ENCODE peak calls at places on chromosomes 11 and 22, in six cellular contexts. One of them, this sample, is unnamed.

GRCh38 chr11:44784438-44784760 is 57.6 kb downstream of the TSPAN18 start:
- DNase-seq in H9: no peak
- DNase-seq in IMR-90: no peak
- DNase-seq in H1: no peak
- DNase-seq in mesenchymal stem cell: no peak
- DNase-seq in trophoblast cell: no peak
- DNase-seq in this sample: no peak

GRCh38 chr11:104925850-104926249 is 27.6 kb upstream of the CASP12 start:
- DNase-seq in H9: no peak
- DNase-seq in IMR-90: no peak
- DNase-seq in H1: no peak
- DNase-seq in mesenchymal stem cell: no peak
- DNase-seq in trophoblast cell: no peak
- DNase-seq in this sample: no peak

GRCh38 chr11:125938418-125938817 is 7.4 kb upstream of the VSIG10L2 start:
- DNase-seq in H9: peak; percentile 29
- DNase-seq in IMR-90: no peak
- DNase-seq in H1: no peak
- DNase-seq in mesenchymal stem cell: no peak
- DNase-seq in trophoblast cell: no peak
- DNase-seq in this sample: no peak

GRCh38 chr22:36399473-36399780 is 11.7 kb upstream of the MYH9 start:
- DNase-seq in H9: no peak
- DNase-seq in IMR-90: no peak
- DNase-seq in H1: no peak
- DNase-seq in mesenchymal stem cell: no peak
- DNase-seq in trophoblast cell: no peak
- DNase-seq in this sample: no peak

GRCh38 chr11:79152511-79152910 is 288.3 kb downstream of the TENM4 start:
- DNase-seq in H9: no peak
- DNase-seq in IMR-90: no peak
- DNase-seq in H1: no peak
- DNase-seq in mesenchymal stem cell: no peak
- DNase-seq in trophoblast cell: no peak
- DNase-seq in this sample: no peak

GRCh38 chr11:47983464-47984397 is 3.4 kb downstream of the PTPRJ start:
- DNase-seq in H9: no peak
- DNase-seq in IMR-90: peak; percentile 73
- DNase-seq in H1: no peak
- DNase-seq in mesenchymal stem cell: peak; percentile 85
- DNase-seq in trophoblast cell: no peak
- DNase-seq in this sample: no peak

GRCh38 chr22:32142600-32142999 is 16.5 kb downstream of the C22orf42 start:
- DNase-seq in H9: no peak
- DNase-seq in IMR-90: no peak
- DNase-seq in H1: no peak
- DNase-seq in mesenchymal stem cell: no peak
- DNase-seq in trophoblast cell: no peak
- DNase-seq in this sample: no peak

GRCh38 chr22:30809086-30809485 is 114.4 kb downstream of the OSBP2 start:
- DNase-seq in H9: no peak
- DNase-seq in IMR-90: peak; percentile 70
- DNase-seq in H1: no peak
- DNase-seq in mesenchymal stem cell: no peak
- DNase-seq in trophoblast cell: no peak
- DNase-seq in this sample: no peak

GRCh38 chr22:36454916-36455570 is 26.4 kb downstream of the TXN2 start:
- DNase-seq in H9: peak; percentile 98
- DNase-seq in IMR-90: peak; percentile 84
- DNase-seq in H1: peak; percentile 91
- DNase-seq in mesenchymal stem cell: peak; percentile 86
- DNase-seq in trophoblast cell: peak; percentile 93
- DNase-seq in this sample: peak; percentile 89

GRCh38 chr22:27252282-27253049 is 549.1 kb downstream of the MN1 start:
- DNase-seq in H9: no peak
- DNase-seq in IMR-90: peak; percentile 78
- DNase-seq in H1: no peak
- DNase-seq in mesenchymal stem cell: peak; percentile 88
- DNase-seq in trophoblast cell: peak; percentile 90
- DNase-seq in this sample: no peak

GRCh38 chr11:118914178-118914918 is 11.4 kb downstream of the BCL9L start:
- DNase-seq in H9: peak; percentile 59
- DNase-seq in IMR-90: no peak
- DNase-seq in H1: no peak
- DNase-seq in mesenchymal stem cell: no peak
- DNase-seq in trophoblast cell: no peak
- DNase-seq in this sample: no peak

GRCh38 chr22:17199131-17199731 is 20.0 kb downstream of the ADA2 start:
- DNase-seq in H9: peak; percentile 85
- DNase-seq in IMR-90: peak; percentile 16
- DNase-seq in H1: peak; percentile 39
- DNase-seq in mesenchymal stem cell: peak; percentile 49
- DNase-seq in trophoblast cell: no peak
- DNase-seq in this sample: peak; percentile 64

GRCh38 chr22:30420401-30421178 is 5.0 kb upstream of the MTFP1 start:
- DNase-seq in H9: no peak
- DNase-seq in IMR-90: peak; percentile 90
- DNase-seq in H1: no peak
- DNase-seq in mesenchymal stem cell: peak; percentile 70
- DNase-seq in trophoblast cell: no peak
- DNase-seq in this sample: no peak

GRCh38 chr11:16605440-16605970 is 132.9 kb upstream of the C11orf58 start:
- DNase-seq in H9: peak; percentile 55
- DNase-seq in IMR-90: peak; percentile 44
- DNase-seq in H1: no peak
- DNase-seq in mesenchymal stem cell: peak; percentile 69
- DNase-seq in trophoblast cell: peak; percentile 7
- DNase-seq in this sample: peak; percentile 41

GRCh38 chr11:128409476-128409875 is 177.9 kb downstream of the ETS1 start:
- DNase-seq in H9: no peak
- DNase-seq in IMR-90: peak; percentile 94
- DNase-seq in H1: no peak
- DNase-seq in mesenchymal stem cell: no peak
- DNase-seq in trophoblast cell: no peak
- DNase-seq in this sample: no peak

GRCh38 chr11:100739636-100740035 is 52.5 kb downstream of the ARHGAP42 start:
- DNase-seq in H9: no peak
- DNase-seq in IMR-90: peak; percentile 90
- DNase-seq in H1: no peak
- DNase-seq in mesenchymal stem cell: peak; percentile 96
- DNase-seq in trophoblast cell: peak; percentile 51
- DNase-seq in this sample: no peak

GRCh38 chr11:65778431-65778900 is 2.3 kb downstream of the AP5B1 start:
- DNase-seq in H9: no peak
- DNase-seq in IMR-90: no peak
- DNase-seq in H1: no peak
- DNase-seq in mesenchymal stem cell: no peak
- DNase-seq in trophoblast cell: no peak
- DNase-seq in this sample: no peak

GRCh38 chr11:134565343-134565891 is 153.4 kb upstream of the B3GAT1 start:
- DNase-seq in H9: no peak
- DNase-seq in IMR-90: no peak
- DNase-seq in H1: no peak
- DNase-seq in mesenchymal stem cell: no peak
- DNase-seq in trophoblast cell: no peak
- DNase-seq in this sample: no peak

GRCh38 chr11:61158691-61159381 is 2.4 kb downstream of the VPS37C start:
- DNase-seq in H9: no peak
- DNase-seq in IMR-90: peak; percentile 89
- DNase-seq in H1: no peak
- DNase-seq in mesenchymal stem cell: peak; percentile 90
- DNase-seq in trophoblast cell: peak; percentile 45
- DNase-seq in this sample: no peak

GRCh38 chr11:118912742-118913410 is 12.8 kb downstream of the BCL9L start:
- DNase-seq in H9: no peak
- DNase-seq in IMR-90: peak; percentile 24
- DNase-seq in H1: no peak
- DNase-seq in mesenchymal stem cell: peak; percentile 74
- DNase-seq in trophoblast cell: peak; percentile 58
- DNase-seq in this sample: no peak

GRCh38 chr11:129849447-129850130 is 33.9 kb downstream of the TMEM45B start:
- DNase-seq in H9: no peak
- DNase-seq in IMR-90: no peak
- DNase-seq in H1: no peak
- DNase-seq in mesenchymal stem cell: no peak
- DNase-seq in trophoblast cell: peak; percentile 94
- DNase-seq in this sample: no peak

GRCh38 chr11:95095858-95096587 is 6.4 kb downstream of the ENDOD1 start:
- DNase-seq in H9: no peak
- DNase-seq in IMR-90: peak; percentile 53
- DNase-seq in H1: no peak
- DNase-seq in mesenchymal stem cell: peak; percentile 45
- DNase-seq in trophoblast cell: no peak
- DNase-seq in this sample: no peak

GRCh38 chr22:28230682-28231081 is 311.6 kb upstream of the PITPNB start:
- DNase-seq in H9: no peak
- DNase-seq in IMR-90: peak; percentile 18
- DNase-seq in H1: no peak
- DNase-seq in mesenchymal stem cell: no peak
- DNase-seq in trophoblast cell: no peak
- DNase-seq in this sample: no peak

DNA sequence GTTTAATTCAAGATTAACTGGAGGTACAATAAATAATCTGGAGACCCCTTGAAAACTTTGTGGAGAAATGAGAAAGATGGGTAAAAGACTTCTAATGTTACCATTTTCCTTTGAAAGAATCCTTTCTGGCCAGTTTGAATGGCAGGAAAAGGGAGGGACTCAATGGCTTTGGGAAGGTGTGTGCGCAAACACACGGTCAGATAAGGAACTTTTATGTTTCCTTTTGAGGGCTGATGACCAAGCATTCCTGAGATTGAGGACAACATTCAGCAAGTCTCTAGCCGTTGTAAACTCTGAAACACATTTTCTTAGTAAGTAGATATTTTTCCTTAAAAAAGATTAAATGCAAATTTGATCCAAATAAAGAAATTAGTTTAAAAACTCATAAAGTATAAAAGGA is 909.7 kb upstream of the TENM4 start:
- DNase-seq in H9: no peak
- DNase-seq in IMR-90: no peak
- DNase-seq in H1: no peak
- DNase-seq in mesenchymal stem cell: no peak
- DNase-seq in trophoblast cell: no peak
- DNase-seq in this sample: no peak
- H3K14ac ChIP-seq in H9: no peak overlapping the region
- H3K14ac ChIP-seq in IMR-90: no peak overlapping the region
- H3K14ac ChIP-seq in H1: no peak overlapping the region
- H3K14ac ChIP-seq in mesenchymal stem cell: no peak overlapping the region
- H3K14ac ChIP-seq in trophoblast cell: no peak overlapping the region
- H3K14ac ChIP-seq in this sample: no peak overlapping the region

DNA sequence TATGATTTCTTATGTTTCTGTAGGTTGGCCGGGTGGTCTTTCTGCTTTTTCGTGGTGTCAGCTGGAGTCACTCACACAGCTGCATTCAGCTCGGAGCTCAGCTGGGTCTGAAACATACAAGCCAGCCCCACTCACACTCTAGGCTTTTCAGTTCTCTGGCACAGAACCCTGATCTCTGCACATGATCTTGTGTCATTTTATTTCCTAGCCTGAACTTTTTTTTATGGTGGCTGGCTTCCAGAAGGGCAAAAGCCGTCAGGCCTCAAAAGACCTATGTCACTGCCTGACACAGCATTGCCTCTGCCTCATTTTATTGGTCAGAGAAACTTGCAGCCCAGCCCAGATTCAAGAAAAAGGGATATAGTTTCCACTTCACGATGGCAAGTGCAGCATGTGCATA is 117.8 kb downstream of the NTM start:
- DNase-seq in H9: no peak
- DNase-seq in IMR-90: no peak
- DNase-seq in H1: no peak
- DNase-seq in mesenchymal stem cell: no peak
- DNase-seq in trophoblast cell: no peak
- DNase-seq in this sample: no peak
- H3K14ac ChIP-seq in H9: no peak overlapping the region
- H3K14ac ChIP-seq in IMR-90: no peak overlapping the region
- H3K14ac ChIP-seq in H1: no peak overlapping the region
- H3K14ac ChIP-seq in mesenchymal stem cell: no peak overlapping the region
- H3K14ac ChIP-seq in trophoblast cell: no peak overlapping the region
- H3K14ac ChIP-seq in this sample: no peak overlapping the region

DNA sequence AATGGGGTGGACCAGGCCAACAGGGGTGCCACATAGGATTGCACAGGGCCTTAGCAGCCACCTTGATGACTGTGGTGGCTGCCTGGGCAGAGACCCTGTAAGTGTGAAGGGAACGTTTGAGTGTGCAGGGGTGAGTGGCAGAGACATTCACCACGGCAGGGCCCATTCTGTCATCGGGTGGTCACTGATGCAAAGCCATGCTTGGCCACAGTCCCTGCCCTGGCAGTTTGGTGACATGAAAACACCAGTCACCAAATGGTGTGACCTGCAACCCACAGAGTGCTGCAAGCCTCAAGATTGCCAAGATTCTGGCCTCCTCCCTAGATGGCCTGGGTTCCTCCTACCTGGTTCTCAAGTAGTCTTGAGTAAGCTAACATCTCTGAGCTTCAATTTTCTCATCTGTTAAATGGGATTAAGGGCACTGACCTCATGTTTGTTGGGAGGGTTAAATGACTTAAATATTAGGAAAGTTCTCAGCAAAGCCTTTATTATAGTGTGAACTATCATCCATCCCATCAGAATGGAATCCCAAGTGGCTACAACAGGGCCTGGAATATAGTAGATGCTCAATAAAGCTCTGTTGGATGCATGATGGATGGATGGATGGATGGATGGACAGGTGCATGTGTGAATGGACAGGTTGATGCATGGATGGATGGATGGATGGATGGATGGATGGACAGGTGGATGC is 53.0 kb downstream of the MACROD1 start:
- DNase-seq in H9: no peak
- DNase-seq in IMR-90: no peak
- DNase-seq in H1: no peak
- DNase-seq in mesenchymal stem cell: no peak
- DNase-seq in trophoblast cell: no peak
- DNase-seq in this sample: no peak
- H3K14ac ChIP-seq in H9: no peak overlapping the region
- H3K14ac ChIP-seq in IMR-90: no peak overlapping the region
- H3K14ac ChIP-seq in H1: no peak overlapping the region
- H3K14ac ChIP-seq in mesenchymal stem cell: no peak overlapping the region
- H3K14ac ChIP-seq in trophoblast cell: no peak overlapping the region
- H3K14ac ChIP-seq in this sample: no peak overlapping the region

GRCh38 chr11:10503777-10504176 is 37.2 kb downstream of the RNF141 start:
- DNase-seq in H9: no peak
- DNase-seq in IMR-90: no peak
- DNase-seq in H1: no peak
- DNase-seq in mesenchymal stem cell: no peak
- DNase-seq in trophoblast cell: no peak
- DNase-seq in this sample: no peak

GRCh38 chr11:10503217-10503616 is 37.8 kb downstream of the RNF141 start:
- DNase-seq in H9: no peak
- DNase-seq in IMR-90: no peak
- DNase-seq in H1: no peak
- DNase-seq in mesenchymal stem cell: no peak
- DNase-seq in trophoblast cell: peak; percentile 4
- DNase-seq in this sample: no peak

GRCh38 chr11:10506013-10506370 is 35.0 kb downstream of the RNF141 start:
- DNase-seq in H9: no peak
- DNase-seq in IMR-90: no peak
- DNase-seq in H1: no peak
- DNase-seq in mesenchymal stem cell: no peak
- DNase-seq in trophoblast cell: no peak
- DNase-seq in this sample: no peak

GRCh38 chr11:10505278-10506012 is 35.5 kb downstream of the RNF141 start:
- DNase-seq in H9: no peak
- DNase-seq in IMR-90: no peak
- DNase-seq in H1: no peak
- DNase-seq in mesenchymal stem cell: no peak
- DNase-seq in trophoblast cell: peak; percentile 35
- DNase-seq in this sample: no peak

GRCh38 chr11:10504490-10504889 is 36.5 kb downstream of the RNF141 start:
- DNase-seq in H9: no peak
- DNase-seq in IMR-90: no peak
- DNase-seq in H1: no peak
- DNase-seq in mesenchymal stem cell: no peak
- DNase-seq in trophoblast cell: no peak
- DNase-seq in this sample: no peak
- H3K14ac ChIP-seq in H9: no peak overlapping the region
- H3K14ac ChIP-seq in IMR-90: no peak overlapping the region
- H3K14ac ChIP-seq in H1: no peak overlapping the region
- H3K14ac ChIP-seq in mesenchymal stem cell: no peak overlapping the region
- H3K14ac ChIP-seq in trophoblast cell: no peak overlapping the region
- H3K14ac ChIP-seq in this sample: no peak overlapping the region

This sample was measured in neuronal stem cell.